ENCODE peak calls at places on chromosomes 3 and 15, in four cellular contexts. One of them, this sample, is unnamed.

GRCh38 chr15:66825139-66825538 is 123.1 kb downstream of the SMAD6 start:
- DNase-seq in cardiac muscle cell: no peak
- DNase-seq in gastrocnemius medialis: no peak
- DNase-seq in right lobe of liver: no peak
- DNase-seq in this sample: no peak

GRCh38 chr3:13841141-13841540 is 38.7 kb downstream of the WNT7A start:
- DNase-seq in gastrocnemius medialis: no peak
- DNase-seq in cardiac muscle cell: no peak
- DNase-seq in right lobe of liver: no peak
- DNase-seq in this sample: no peak

GRCh38 chr3:142239421-142239820 is 14.0 kb upstream of the GK5 start:
- DNase-seq in cardiac muscle cell: peak
- DNase-seq in gastrocnemius medialis: no peak
- DNase-seq in right lobe of liver: no peak
- DNase-seq in this sample: no peak

GRCh38 chr15:63497642-63498100 is 6.7 kb upstream of the USP3 start:
- DNase-seq in right lobe of liver: no peak
- DNase-seq in gastrocnemius medialis: peak
- DNase-seq in cardiac muscle cell: peak
- DNase-seq in this sample: no peak

GRCh38 chr3:50490438-50490970 is 12.9 kb downstream of the CACNA2D2 start:
- DNase-seq in right lobe of liver: no peak
- DNase-seq in cardiac muscle cell: no peak
- DNase-seq in gastrocnemius medialis: no peak
- DNase-seq in this sample: no peak

GRCh38 chr3:121651684-121652083 is 9.0 kb downstream of the HCLS1 start:
- DNase-seq in gastrocnemius medialis: no peak
- DNase-seq in cardiac muscle cell: peak
- DNase-seq in right lobe of liver: no peak
- DNase-seq in this sample: no peak

GRCh38 chr15:53835309-53835708 is 75.8 kb upstream of the WDR72 start:
- DNase-seq in right lobe of liver: no peak
- DNase-seq in gastrocnemius medialis: no peak
- DNase-seq in cardiac muscle cell: no peak
- DNase-seq in this sample: no peak

GRCh38 chr3:63130625-63131024 is 147.5 kb upstream of the SYNPR start:
- DNase-seq in right lobe of liver: no peak
- DNase-seq in gastrocnemius medialis: no peak
- DNase-seq in cardiac muscle cell: no peak
- DNase-seq in this sample: no peak

GRCh38 chr3:179016979-179017670 is 54.5 kb downstream of the ZMAT3 start:
- DNase-seq in right lobe of liver: no peak
- DNase-seq in cardiac muscle cell: no peak
- DNase-seq in gastrocnemius medialis: no peak
- DNase-seq in this sample: no peak

GRCh38 chr3:72270072-72270611 is 485.2 kb upstream of the PROK2 start:
- DNase-seq in right lobe of liver: peak
- DNase-seq in cardiac muscle cell: peak
- DNase-seq in gastrocnemius medialis: peak
- DNase-seq in this sample: peak

GRCh38 chr3:190492966-190493365 is 20.9 kb upstream of the IL1RAP start:
- DNase-seq in cardiac muscle cell: no peak
- DNase-seq in right lobe of liver: no peak
- DNase-seq in gastrocnemius medialis: no peak
- DNase-seq in this sample: no peak

GRCh38 chr3:39086066-39086657 is 21.3 kb downstream of the GORASP1 start:
- DNase-seq in cardiac muscle cell: no peak
- DNase-seq in right lobe of liver: no peak
- DNase-seq in gastrocnemius medialis: no peak
- DNase-seq in this sample: no peak

GRCh38 chr3:23567917-23568316 is 237.8 kb upstream of the UBE2E1 start:
- DNase-seq in right lobe of liver: no peak
- DNase-seq in gastrocnemius medialis: no peak
- DNase-seq in cardiac muscle cell: peak
- DNase-seq in this sample: peak

GRCh38 chr3:34856577-34856976 is 782.7 kb upstream of the ARPP21 start:
- DNase-seq in gastrocnemius medialis: no peak
- DNase-seq in cardiac muscle cell: no peak
- DNase-seq in right lobe of liver: no peak
- DNase-seq in this sample: no peak

GRCh38 chr3:135090020-135090717 is 295.1 kb downstream of the EPHB1 start:
- DNase-seq in gastrocnemius medialis: no peak
- DNase-seq in right lobe of liver: no peak
- DNase-seq in cardiac muscle cell: no peak
- DNase-seq in this sample: no peak

DNA sequence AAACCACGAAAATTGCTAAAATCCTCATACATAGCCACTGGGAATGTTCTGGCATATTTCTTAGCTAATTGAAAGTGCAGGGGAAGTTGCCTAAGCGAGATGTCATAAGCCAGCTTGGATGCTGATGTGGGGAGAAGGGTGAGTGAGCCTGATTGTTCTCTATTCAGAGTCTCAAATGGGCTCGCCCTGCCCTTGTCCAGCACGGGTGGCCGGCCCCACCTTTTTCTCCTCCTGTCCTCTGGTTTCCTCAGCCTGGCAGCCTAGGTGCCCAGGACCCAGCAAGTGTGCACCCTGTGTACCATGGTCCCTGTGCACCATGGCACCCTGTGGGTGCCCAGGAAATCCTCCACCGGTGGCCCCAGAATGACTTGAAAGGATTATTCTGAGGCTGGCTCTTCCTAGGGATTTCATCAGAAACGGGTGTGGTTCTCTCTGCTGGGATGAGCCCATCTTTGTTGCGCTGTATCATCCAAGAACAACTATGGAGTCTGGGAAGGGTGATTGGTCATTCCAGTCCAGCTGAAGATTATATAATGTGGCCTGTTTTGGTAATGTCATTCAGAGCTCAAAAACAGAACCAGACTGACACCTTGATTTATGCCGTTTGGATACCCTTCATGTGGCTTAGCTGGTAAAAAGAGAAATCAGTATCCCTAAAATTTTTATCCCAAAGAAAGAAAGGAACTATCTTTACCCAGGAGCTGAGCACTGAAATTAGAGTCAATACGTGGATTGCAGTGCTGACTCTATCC is 150.8 kb upstream of the BHLHE40 start:
- DNase-seq in right lobe of liver: no peak
- DNase-seq in cardiac muscle cell: peak
- DNase-seq in gastrocnemius medialis: no peak
- DNase-seq in this sample: peak
- H3K27ac ChIP-seq in right lobe of liver: no peak
- H3K27ac ChIP-seq in cardiac muscle cell: no peak
- H3K27ac ChIP-seq in gastrocnemius medialis: peak
- H3K27ac ChIP-seq in this sample: no peak

GRCh38 chr15:82643992-82644391 is 3.2 kb downstream of the CPEB1 start:
- DNase-seq in cardiac muscle cell: no peak
- DNase-seq in right lobe of liver: no peak
- DNase-seq in gastrocnemius medialis: no peak
- DNase-seq in this sample: no peak
- H3K27ac ChIP-seq in cardiac muscle cell: no peak
- H3K27ac ChIP-seq in right lobe of liver: no peak
- H3K27ac ChIP-seq in gastrocnemius medialis: no peak
- H3K27ac ChIP-seq in this sample: no peak

GRCh38 chr15:70875001-70875782 is 17.0 kb downstream of the THAP10 start:
- DNase-seq in gastrocnemius medialis: no peak
- DNase-seq in right lobe of liver: no peak
- DNase-seq in cardiac muscle cell: peak
- DNase-seq in this sample: no peak
- H3K27ac ChIP-seq in gastrocnemius medialis: no peak
- H3K27ac ChIP-seq in right lobe of liver: no peak
- H3K27ac ChIP-seq in cardiac muscle cell: no peak
- H3K27ac ChIP-seq in this sample: no peak

GRCh38 chr15:29346998-29347397 is 77.4 kb upstream of the NSMCE3 start:
- DNase-seq in gastrocnemius medialis: no peak
- DNase-seq in cardiac muscle cell: no peak
- DNase-seq in right lobe of liver: no peak
- DNase-seq in this sample: no peak

GRCh38 chr15:29348308-29348914 is 78.8 kb upstream of the NSMCE3 start:
- DNase-seq in right lobe of liver: no peak
- DNase-seq in gastrocnemius medialis: no peak
- DNase-seq in cardiac muscle cell: peak
- DNase-seq in this sample: no peak

GRCh38 chr15:29356807-29357206 is 87.2 kb upstream of the NSMCE3 start:
- DNase-seq in gastrocnemius medialis: no peak
- DNase-seq in cardiac muscle cell: no peak
- DNase-seq in right lobe of liver: no peak
- DNase-seq in this sample: no peak

GRCh38 chr15:29352402-29352801 is 82.8 kb upstream of the NSMCE3 start:
- DNase-seq in gastrocnemius medialis: no peak
- DNase-seq in right lobe of liver: no peak
- DNase-seq in cardiac muscle cell: no peak
- DNase-seq in this sample: no peak
- H3K27ac ChIP-seq in gastrocnemius medialis: no peak
- H3K27ac ChIP-seq in right lobe of liver: no peak
- H3K27ac ChIP-seq in cardiac muscle cell: no peak
- H3K27ac ChIP-seq in this sample: no peak

GRCh38 chr3:49410102-49410843 is 1.5 kb downstream of the RHOA start:
- DNase-seq in cardiac muscle cell: no peak
- DNase-seq in gastrocnemius medialis: no peak
- DNase-seq in right lobe of liver: no peak
- DNase-seq in this sample: no peak
- H3K27ac ChIP-seq in cardiac muscle cell: peak
- H3K27ac ChIP-seq in gastrocnemius medialis: peak
- H3K27ac ChIP-seq in right lobe of liver: no peak
- H3K27ac ChIP-seq in this sample: peak

DNA sequence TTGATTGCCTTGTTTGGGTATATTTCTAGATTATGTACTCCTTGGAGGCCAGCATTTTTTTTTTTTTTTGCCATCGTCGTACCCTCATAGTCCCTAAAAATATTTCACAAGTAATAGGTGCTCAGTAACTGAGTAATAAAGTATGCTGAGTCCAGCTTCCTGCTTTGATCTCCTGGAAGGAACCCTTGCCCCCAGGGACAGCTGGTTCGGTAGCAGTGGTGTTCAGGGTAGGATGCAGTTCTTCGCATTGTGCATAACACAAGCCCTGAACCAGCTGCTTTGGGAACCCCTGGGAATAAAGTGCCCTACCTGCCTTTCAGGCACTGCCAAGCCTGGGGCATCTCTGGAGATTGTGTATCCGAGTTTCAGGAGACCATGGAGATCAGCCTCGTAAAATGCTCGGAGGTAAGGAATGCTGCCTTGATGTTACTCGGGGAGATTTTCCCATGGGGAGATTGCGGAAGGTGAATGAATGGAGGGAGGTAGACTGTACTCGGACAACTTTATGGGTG is 7.7 kb downstream of the MYZAP start:
- DNase-seq in gastrocnemius medialis: no peak
- DNase-seq in cardiac muscle cell: no peak
- DNase-seq in right lobe of liver: no peak
- DNase-seq in this sample: no peak
- H3K27ac ChIP-seq in gastrocnemius medialis: no peak
- H3K27ac ChIP-seq in cardiac muscle cell: peak
- H3K27ac ChIP-seq in right lobe of liver: no peak
- H3K27ac ChIP-seq in this sample: no peak

GRCh38 chr3:192907784-192908183 is 9.9 kb downstream of the MB21D2 start:
- DNase-seq in cardiac muscle cell: no peak
- DNase-seq in right lobe of liver: no peak
- DNase-seq in gastrocnemius medialis: no peak
- DNase-seq in this sample: no peak
- H3K27ac ChIP-seq in cardiac muscle cell: no peak
- H3K27ac ChIP-seq in right lobe of liver: no peak
- H3K27ac ChIP-seq in gastrocnemius medialis: no peak
- H3K27ac ChIP-seq in this sample: no peak

DNA sequence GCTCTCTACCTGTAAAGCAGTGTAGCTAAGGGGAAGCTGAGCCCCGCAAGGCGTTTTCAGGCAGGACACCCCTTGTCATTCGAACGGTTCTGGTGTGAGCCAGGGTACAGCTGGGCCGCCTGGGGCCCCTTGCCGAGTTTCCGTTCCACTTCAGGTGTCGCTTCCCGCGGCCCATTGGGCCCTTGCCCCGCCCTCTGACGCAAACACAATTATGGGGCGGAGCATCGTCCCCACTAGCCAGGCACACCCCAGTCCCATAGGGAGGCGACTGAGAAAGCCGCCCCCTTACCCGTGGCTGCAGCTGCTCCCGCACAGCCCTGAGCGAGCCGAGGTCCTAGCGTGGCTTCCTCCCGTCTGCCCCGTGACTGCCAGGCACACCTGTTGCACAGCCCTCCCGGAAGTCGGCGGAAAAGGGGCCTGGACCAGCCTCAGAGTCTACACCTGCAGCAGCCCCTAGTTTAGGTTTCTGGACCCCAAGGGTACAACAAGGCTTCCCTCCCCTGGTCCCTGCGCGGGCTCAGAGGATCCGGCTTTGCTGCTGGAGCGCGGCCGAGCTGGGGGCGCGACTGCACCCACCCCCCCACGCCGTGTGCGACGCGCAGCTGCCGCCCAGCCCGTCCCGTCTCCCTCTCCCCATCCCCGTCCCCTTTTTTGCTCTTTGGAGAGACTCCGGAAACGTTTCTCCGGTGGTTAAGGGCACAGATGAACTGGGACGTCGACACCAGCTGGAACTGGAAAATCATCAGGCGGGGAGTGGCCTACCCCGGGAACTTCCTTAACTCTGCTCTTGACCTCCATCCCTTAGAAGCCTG is at the start of gene PLSCR2:
- DNase-seq in gastrocnemius medialis: no peak
- DNase-seq in cardiac muscle cell: peak
- DNase-seq in right lobe of liver: peak
- DNase-seq in this sample: no peak
- H3K27ac ChIP-seq in gastrocnemius medialis: peak
- H3K27ac ChIP-seq in cardiac muscle cell: no peak
- H3K27ac ChIP-seq in right lobe of liver: peak
- H3K27ac ChIP-seq in this sample: peak

DNA sequence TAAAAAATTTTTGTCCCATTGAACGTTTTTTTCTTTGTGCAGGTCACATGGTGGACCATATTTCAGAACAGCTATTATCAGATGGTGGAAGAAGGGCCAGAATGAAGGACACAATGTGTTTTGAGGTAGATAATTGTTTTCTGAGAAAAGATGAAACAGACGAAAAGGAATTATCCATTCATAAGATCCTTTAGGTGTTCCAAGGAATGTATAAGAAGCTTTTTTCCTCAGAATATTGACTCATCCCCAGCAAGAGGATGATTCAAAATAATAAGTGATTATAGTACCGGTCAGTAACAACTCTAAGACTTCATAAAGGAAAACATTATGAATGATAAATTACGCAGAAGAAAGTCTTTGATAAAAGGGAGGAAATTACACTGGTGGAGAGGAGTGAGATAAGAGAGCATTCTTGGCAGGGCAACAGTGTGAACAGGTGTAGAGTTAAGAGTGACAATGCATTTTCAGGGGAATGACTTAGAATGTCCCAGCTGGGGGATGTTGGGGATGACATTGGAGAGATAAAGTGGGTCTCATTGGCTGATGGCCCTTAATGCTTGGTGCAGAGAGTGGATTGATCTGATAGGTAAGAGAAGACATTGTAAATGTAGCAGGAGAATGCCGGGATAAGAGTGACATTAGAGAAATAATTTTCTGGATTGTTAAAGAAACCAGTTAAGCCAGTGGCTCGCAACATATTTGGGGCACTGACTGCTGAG is 27.0 kb upstream of the AQP9 start:
- DNase-seq in cardiac muscle cell: no peak
- DNase-seq in gastrocnemius medialis: no peak
- DNase-seq in right lobe of liver: no peak
- DNase-seq in this sample: no peak
- H3K27ac ChIP-seq in cardiac muscle cell: no peak
- H3K27ac ChIP-seq in gastrocnemius medialis: no peak
- H3K27ac ChIP-seq in right lobe of liver: no peak
- H3K27ac ChIP-seq in this sample: no peak

GRCh38 chr3:79019924-79020173 is 747.9 kb downstream of the ROBO1 start:
- DNase-seq in gastrocnemius medialis: no peak
- DNase-seq in cardiac muscle cell: no peak
- DNase-seq in right lobe of liver: no peak
- DNase-seq in this sample: no peak
- H3K27ac ChIP-seq in gastrocnemius medialis: no peak
- H3K27ac ChIP-seq in cardiac muscle cell: no peak
- H3K27ac ChIP-seq in right lobe of liver: no peak
- H3K27ac ChIP-seq in this sample: no peak